ENCODE peak calls at places on chromosomes 7 and 10, in six cellular contexts. One of them, this sample, is unnamed.

GRCh38 chr10:61452655-61453641 is at the start of gene TMEM26:
- DNase-seq in stromal cell of bone marrow: no peak
- DNase-seq in C1 segment of cervical spinal cord: no peak
- DNase-seq in posterior vena cava: peak
- DNase-seq in islet precursor cell: peak
- DNase-seq in EL: peak
- DNase-seq in this sample: no peak

GRCh38 chr7:20176552-20177242 is 40.5 kb downstream of the MACC1 start:
- DNase-seq in posterior vena cava: no peak
- DNase-seq in stromal cell of bone marrow: no peak
- DNase-seq in C1 segment of cervical spinal cord: no peak
- DNase-seq in islet precursor cell: no peak
- DNase-seq in EL: no peak
- DNase-seq in this sample: no peak

GRCh38 chr7:139231513-139232376 is 708 bp downstream of the UBN2 start:
- DNase-seq in EL: peak
- DNase-seq in islet precursor cell: peak
- DNase-seq in posterior vena cava: peak
- DNase-seq in C1 segment of cervical spinal cord: peak
- DNase-seq in stromal cell of bone marrow: no peak
- DNase-seq in this sample: peak

GRCh38 chr10:27157150-27157549 is 2.0 kb downstream of the MASTL start:
- DNase-seq in stromal cell of bone marrow: no peak
- DNase-seq in posterior vena cava: no peak
- DNase-seq in islet precursor cell: no peak
- DNase-seq in C1 segment of cervical spinal cord: no peak
- DNase-seq in EL: no peak
- DNase-seq in this sample: no peak

GRCh38 chr7:100799037-100799896 is 28.1 kb downstream of the EPHB4 start:
- DNase-seq in islet precursor cell: peak
- DNase-seq in posterior vena cava: peak
- DNase-seq in stromal cell of bone marrow: peak
- DNase-seq in C1 segment of cervical spinal cord: no peak
- DNase-seq in EL: peak
- DNase-seq in this sample: peak

GRCh38 chr10:124144536-124144935 is 51.1 kb upstream of the CHST15 start:
- DNase-seq in stromal cell of bone marrow: no peak
- DNase-seq in C1 segment of cervical spinal cord: no peak
- DNase-seq in islet precursor cell: no peak
- DNase-seq in posterior vena cava: peak
- DNase-seq in EL: no peak
- DNase-seq in this sample: no peak

GRCh38 chr10:43772191-43772590 is 123.5 kb upstream of the ZNF32 start:
- DNase-seq in stromal cell of bone marrow: no peak
- DNase-seq in islet precursor cell: no peak
- DNase-seq in EL: peak
- DNase-seq in posterior vena cava: no peak
- DNase-seq in C1 segment of cervical spinal cord: no peak
- DNase-seq in this sample: no peak

GRCh38 chr7:91046322-91047088 is 217.7 kb upstream of the FZD1 start:
- DNase-seq in posterior vena cava: no peak
- DNase-seq in stromal cell of bone marrow: no peak
- DNase-seq in EL: peak
- DNase-seq in islet precursor cell: no peak
- DNase-seq in C1 segment of cervical spinal cord: no peak
- DNase-seq in this sample: no peak

GRCh38 chr10:59536151-59536550 is 173.5 kb downstream of the SLC16A9 start:
- DNase-seq in posterior vena cava: no peak
- DNase-seq in stromal cell of bone marrow: peak
- DNase-seq in C1 segment of cervical spinal cord: no peak
- DNase-seq in islet precursor cell: no peak
- DNase-seq in EL: no peak
- DNase-seq in this sample: peak

GRCh38 chr7:154857728-154858681 is 144.9 kb downstream of the PAXIP1 start:
- DNase-seq in EL: no peak
- DNase-seq in C1 segment of cervical spinal cord: no peak
- DNase-seq in stromal cell of bone marrow: no peak
- DNase-seq in posterior vena cava: peak
- DNase-seq in islet precursor cell: peak
- DNase-seq in this sample: no peak

GRCh38 chr7:83532229-83532628 is 116.7 kb downstream of the SEMA3E start:
- DNase-seq in C1 segment of cervical spinal cord: no peak
- DNase-seq in posterior vena cava: no peak
- DNase-seq in EL: peak
- DNase-seq in islet precursor cell: no peak
- DNase-seq in stromal cell of bone marrow: no peak
- DNase-seq in this sample: peak

GRCh38 chr7:64999165-65000004 is 7.1 kb downstream of the ERV3-1 start:
- DNase-seq in C1 segment of cervical spinal cord: no peak
- DNase-seq in EL: no peak
- DNase-seq in posterior vena cava: no peak
- DNase-seq in islet precursor cell: no peak
- DNase-seq in stromal cell of bone marrow: peak
- DNase-seq in this sample: peak

GRCh38 chr10:78173360-78174020 is 139.8 kb downstream of the RPS24 start:
- DNase-seq in stromal cell of bone marrow: no peak
- DNase-seq in EL: no peak
- DNase-seq in C1 segment of cervical spinal cord: no peak
- DNase-seq in islet precursor cell: no peak
- DNase-seq in posterior vena cava: no peak
- DNase-seq in this sample: no peak

GRCh38 chr7:2757904-2758672 is 70.1 kb downstream of the AMZ1 start:
- DNase-seq in stromal cell of bone marrow: peak
- DNase-seq in C1 segment of cervical spinal cord: no peak
- DNase-seq in islet precursor cell: peak
- DNase-seq in posterior vena cava: no peak
- DNase-seq in EL: peak
- DNase-seq in this sample: peak

GRCh38 chr7:122269241-122269640 is 35.3 kb downstream of the FEZF1 start:
- DNase-seq in stromal cell of bone marrow: no peak
- DNase-seq in C1 segment of cervical spinal cord: no peak
- DNase-seq in islet precursor cell: no peak
- DNase-seq in posterior vena cava: no peak
- DNase-seq in EL: no peak
- DNase-seq in this sample: no peak

GRCh38 chr10:43105119-43105792 is 28.4 kb downstream of the RET start:
- DNase-seq in C1 segment of cervical spinal cord: peak
- DNase-seq in islet precursor cell: peak
- DNase-seq in stromal cell of bone marrow: no peak
- DNase-seq in EL: peak
- DNase-seq in posterior vena cava: peak
- DNase-seq in this sample: peak

GRCh38 chr10:48905311-48905710 is 34.3 kb downstream of the LRRC18 start:
- DNase-seq in EL: no peak
- DNase-seq in posterior vena cava: no peak
- DNase-seq in C1 segment of cervical spinal cord: no peak
- DNase-seq in stromal cell of bone marrow: no peak
- DNase-seq in islet precursor cell: peak
- DNase-seq in this sample: no peak